ENCODE peak calls at places on chromosome 6, in six cellular contexts. D is endodermal cell, I is HCT116, U is neural progenitor cell, F is IMR-90, K is astrocyte. R is an unnamed sample.

GRCh38 chr6:155628315-155628714 is 172.7 kb upstream of the NOX3 start:
- DNase-seq in F (no peak), K (no peak), I (no peak), U (no peak), D (no peak), R (no peak)

GRCh38 chr6:138685257-138685656 is 88.3 kb upstream of the CCDC28A start:
- DNase-seq in I (no peak), F (no peak), K (no peak), U (no peak), D (no peak), R (no peak)

GRCh38 chr6:38571721-38572120 is 68.0 kb downstream of the BTBD9 start:
- DNase-seq in U (no peak), D (no peak), K (no peak), I (no peak), F (no peak), R (no peak)

GRCh38 chr6:11930240-11930639 is 81.9 kb upstream of the HIVEP1 start:
- DNase-seq in K (no peak), U (no peak), I (no peak), F (no peak), D (no peak), R (no peak)

GRCh38 chr6:37868447-37868825 is 48.9 kb downstream of the ZFAND3 start:
- DNase-seq in I (no peak), D (no peak), F (peak), U (no peak), K (peak), R (no peak)

GRCh38 chr6:107653861-107654394 is 164.0 kb downstream of the SOBP start:
- DNase-seq in F (no peak), D (no peak), K (no peak), I (no peak), U (no peak), R (no peak)

GRCh38 chr6:106124437-106125423 is 38.6 kb downstream of the PRDM1 start:
- DNase-seq in D (no peak), I (no peak), U (no peak), K (no peak), F (no peak), R (no peak)

GRCh38 chr6:29509711-29510110 is 22.0 kb upstream of the MAS1L start:
- DNase-seq in F (no peak), I (no peak), K (no peak), U (no peak), D (peak), R (no peak)

GRCh38 chr6:149727793-149728498 is 10.0 kb upstream of the LATS1 start:
- DNase-seq in F (no peak), I (no peak), D (no peak), K (no peak), U (no peak), R (no peak)

GRCh38 chr6:48229849-48230248 is 118.9 kb upstream of the PTCHD4 start:
- DNase-seq in K (peak), I (no peak), F (no peak), U (no peak), D (no peak), R (no peak)

GRCh38 chr6:111753573-111753972 is 119.7 kb downstream of the FYN start:
- DNase-seq in F (no peak), D (no peak), K (no peak), I (no peak), U (no peak), R (no peak)

GRCh38 chr6:17091122-17091521 is 10.7 kb upstream of the STMND1 start:
- DNase-seq in F (peak), I (no peak), K (no peak), D (no peak), U (peak), R (no peak)

GRCh38 chr6:35448191-35448590 is 3.9 kb upstream of the FANCE start:
- DNase-seq in F (no peak), U (no peak), K (no peak), D (no peak), I (no peak), R (peak)

GRCh38 chr6:158211273-158212055 is 43.3 kb downstream of the GTF2H5 start:
- DNase-seq in D (no peak), U (no peak), F (peak), I (no peak), K (peak), R (no peak)
- H3K9ac ChIP-seq in D (no peak), U (no peak), F (no peak), I (no peak), K (peak), R (no peak)

GRCh38 chr6:158653577-158654354 is 3.9 kb downstream of the SYTL3 start:
- DNase-seq in U (no peak), F (peak), D (peak), K (peak), I (no peak), R (peak)
- H3K4me3 ChIP-seq in U (no peak), F (no peak), D (no peak), K (no peak), I (no peak), R (no peak)

GRCh38 chr6:53750112-53750511 is 44.7 kb upstream of the LRRC1 start:
- DNase-seq in D (no peak), I (no peak), K (no peak), F (no peak), U (no peak), R (no peak)
- H3K27ac ChIP-seq in D (no peak), I (no peak), K (no peak), F (no peak), U (no peak), R (no peak)

GRCh38 chr6:118890997-118891790 is 2.8 kb upstream of the ASF1A start:
- DNase-seq in F (no peak), U (no peak), I (no peak), K (no peak), D (no peak), R (no peak)
- H3K9ac ChIP-seq in F (no peak), U (no peak), I (no peak), K (no peak), D (no peak), R (no peak)

R was measured in kidney.